ENCODE peak calls at places on chromosome 9, in six cellular contexts. Z is tibial artery; W is amniotic stem cell; G is CD4-positive, alpha-beta memory T cell; V is hypothalamus; K is mesenchymal stem cell. P is an unnamed sample.

GRCh38 chr9:91904541-91905236 is 45.3 kb downstream of the ROR2 start:
- DNase-seq in W (no peak), G (no peak), K (no peak), V (no peak), Z (no peak), P (no peak)

GRCh38 chr9:114002986-114003740 is 74.9 kb downstream of the AMBP start:
- DNase-seq in W (no peak), V (no peak), K (peak), Z (no peak), G (no peak), P (peak)

GRCh38 chr9:130029223-130029583 is 13.8 kb downstream of the FNBP1 start:
- DNase-seq in G (no peak), Z (no peak), K (no peak), W (no peak), V (no peak), P (no peak)

GRCh38 chr9:2257530-2257929 is 242.4 kb downstream of the SMARCA2 start:
- DNase-seq in G (no peak), K (no peak), W (no peak), V (no peak), Z (no peak), P (no peak)

GRCh38 chr9:94717656-94718225 is 8.8 kb upstream of the AOPEP start:
- DNase-seq in Z (no peak), G (no peak), K (no peak), V (no peak), W (no peak), P (peak)

GRCh38 chr9:107569171-107569570 is 79.6 kb upstream of the KLF4 start:
- DNase-seq in V (no peak), G (no peak), K (peak), Z (no peak), W (no peak), P (peak)

GRCh38 chr9:134406366-134407122 is 80.3 kb downstream of the RXRA start:
- DNase-seq in Z (peak), K (peak), V (no peak), W (no peak), G (no peak), P (no peak)

GRCh38 chr9:134432471-134432870 is 106.2 kb downstream of the RXRA start:
- DNase-seq in G (no peak), Z (no peak), V (no peak), K (no peak), W (no peak), P (no peak)

GRCh38 chr9:6354072-6354686 is 26.0 kb downstream of the TPD52L3 start:
- DNase-seq in Z (no peak), K (peak), V (no peak), W (peak), G (peak), P (peak)

GRCh38 chr9:74497750-74498615 is 848 bp downstream of the RORB start:
- DNase-seq in W (no peak), Z (no peak), V (peak), K (peak), G (peak), P (no peak)

GRCh38 chr9:134597041-134597913 is 44.3 kb upstream of the COL5A1 start:
- DNase-seq in K (peak), Z (no peak), W (no peak), G (no peak), V (no peak), P (no peak)

P was measured in amniotic epithelial cell.